ENCODE peak calls at places on chromosomes 11 and 22, in nine cellular contexts. O is HCT116, H is mammary epithelial cell, W is PC-9, Y is astrocyte, R is MM.1S, G is PC-3, F is DND-41, N is OCI-LY7. L is an unnamed sample.

GRCh38 chr11:121367434-121367833 is 74.9 kb downstream of the SC5D start:
- DNase-seq in F (peak; percentile 67), R (peak; percentile 81), O (no peak), G (no peak), W (no peak), N (peak; percentile 95), H (peak; percentile 4), Y (no peak), L (peak; percentile 97)

GRCh38 chr22:20424553-20424936 is 13.1 kb downstream of the SCARF2 start:
- DNase-seq in G (no peak), W (no peak), Y (no peak), O (no peak), N (no peak), R (no peak), H (no peak), F (no peak), L (no peak)

GRCh38 chr11:121018746-121019145 is 5.2 kb upstream of the TBCEL start:
- DNase-seq in N (no peak), G (no peak), O (no peak), W (peak; percentile 8), F (no peak), Y (no peak), R (no peak), H (no peak), L (no peak)

GRCh38 chr11:104094576-104094975 is 58.1 kb downstream of the DDI1 start:
- DNase-seq in H (no peak), N (no peak), R (no peak), Y (peak; percentile 60), F (no peak), O (no peak), W (no peak), G (no peak), L (peak; percentile 72)

GRCh38 chr11:12502950-12503579 is 125.7 kb downstream of the PARVA start:
- DNase-seq in W (no peak), R (no peak), G (peak; percentile 20), H (no peak), Y (peak; percentile 32), F (no peak), O (no peak), N (no peak), L (no peak)

GRCh38 chr11:12224537-12224893 is 114.1 kb downstream of the MICAL2 start:
- DNase-seq in F (peak; percentile 96), Y (peak; percentile 96), W (peak; percentile 79), G (peak; percentile 87), O (no peak), R (peak; percentile 90), N (no peak), H (peak; percentile 87), L (no peak)

GRCh38 chr11:88398372-88399140 is 61.0 kb upstream of the CTSC start:
- DNase-seq in G (peak; percentile 94), R (no peak), Y (peak; percentile 71), W (peak; percentile 90), O (peak; percentile 12), H (peak; percentile 94), N (no peak), F (no peak), L (no peak)

GRCh38 chr11:94224078-94224477 is 80.3 kb upstream of the IZUMO1R start:
- DNase-seq in G (no peak), H (no peak), N (no peak), O (no peak), F (no peak), R (no peak), Y (no peak), W (no peak), L (no peak)

GRCh38 chr11:112856591-112856990 is 104.6 kb upstream of the NCAM1 start:
- DNase-seq in H (peak; percentile 43), O (no peak), Y (no peak), G (no peak), R (no peak), N (no peak), F (no peak), W (no peak), L (no peak)

GRCh38 chr22:44452531-44453420 is 45.3 kb downstream of the RTL6 start:
- DNase-seq in H (no peak), G (no peak), R (no peak), W (no peak), Y (no peak), N (no peak), O (no peak), F (no peak), L (no peak)

GRCh38 chr22:37419916-37420655 is 7.2 kb downstream of the ELFN2 start:
- DNase-seq in F (no peak), O (no peak), H (peak; percentile 41), G (peak; percentile 53), R (peak; percentile 12), Y (peak; percentile 14), W (peak; percentile 64), N (no peak), L (no peak)

GRCh38 chr11:35009191-35009940 is 92.9 kb downstream of the PDHX start:
- DNase-seq in H (peak; percentile 93), Y (peak; percentile 82), G (peak; percentile 95), O (peak; percentile 96), F (no peak), N (no peak), W (peak; percentile 100), R (no peak), L (no peak)

GRCh38 chr11:57476223-57476882 is 16.0 kb downstream of the RTN4RL2 start:
- DNase-seq in N (no peak), W (no peak), O (no peak), F (no peak), H (peak; percentile 40), G (peak; percentile 43), R (peak; percentile 35), Y (no peak), L (no peak)

GRCh38 chr22:47623740-47624103 is 861.3 kb downstream of the TBC1D22A start:
- DNase-seq in F (no peak), R (no peak), G (no peak), O (no peak), N (no peak), W (no peak), H (no peak), Y (no peak), L (no peak)

GRCh38 chr22:47622541-47622940 is 860.1 kb downstream of the TBC1D22A start:
- DNase-seq in N (no peak), W (no peak), H (no peak), Y (no peak), R (no peak), O (no peak), F (no peak), G (no peak), L (no peak)

GRCh38 chr22:47625013-47625385 is 862.5 kb downstream of the TBC1D22A start:
- DNase-seq in F (no peak), N (no peak), Y (no peak), H (no peak), O (no peak), G (no peak), R (no peak), W (no peak), L (no peak)

GRCh38 chr22:47624277-47625012 is 862.0 kb downstream of the TBC1D22A start:
- DNase-seq in W (no peak), N (no peak), H (no peak), G (no peak), Y (no peak), O (no peak), R (no peak), F (no peak), L (no peak)

GRCh38 chr22:47623056-47623739 is 860.7 kb downstream of the TBC1D22A start:
- DNase-seq in G (no peak), O (no peak), R (no peak), W (no peak), H (no peak), F (no peak), N (no peak), Y (no peak), L (no peak)
- H3K9me3 ChIP-seq in G (no peaks in the 10 kb centered on the region), O (peaks cover 2% of the 10 kb centered on the region), R (no peaks in the 10 kb centered on the region), W (no peaks in the 10 kb centered on the region), H (peaks cover 79% of the 10 kb centered on the region), F (no peaks in the 10 kb centered on the region), N (no peaks in the 10 kb centered on the region), Y (peaks cover 17% of the 10 kb centered on the region), L (no peaks in the 10 kb centered on the region)

DNA sequence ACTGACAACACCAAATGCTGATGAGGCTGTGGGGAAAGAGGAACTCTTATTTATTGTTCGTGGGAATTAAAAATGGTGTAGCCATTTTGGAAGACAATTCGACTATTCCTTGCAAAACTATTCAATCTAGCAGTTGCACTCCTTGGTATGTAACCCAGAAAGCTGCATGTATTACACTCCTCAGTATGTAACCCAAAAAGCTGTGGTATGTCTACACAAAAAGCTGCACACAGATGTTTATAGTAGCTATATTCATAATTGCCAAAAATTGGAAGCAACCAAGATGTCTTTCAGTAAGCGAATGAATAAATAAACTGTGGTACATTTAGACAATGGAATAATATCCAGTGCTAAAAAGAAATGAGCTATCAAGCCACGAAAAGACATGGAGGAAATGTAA is 4.9 kb downstream of the NNMT start:
- DNase-seq in G (no peak), F (no peak), O (no peak), H (no peak), W (no peak), Y (no peak), R (no peak), N (no peak), L (no peak)
- H3K4me3 ChIP-seq in G (no peak overlapping the region), F (no peak overlapping the region), O (no peak overlapping the region), H (no peak overlapping the region), W (no peak overlapping the region), Y (peak overlapping the region; percentile 15), R (no peak overlapping the region), N (no peak overlapping the region), L (no peak overlapping the region)

GRCh38 chr11:63663809-63664208 is 7.4 kb downstream of the ATL3 start:
- DNase-seq in N (no peak), H (peak; percentile 69), Y (peak; percentile 74), R (no peak), F (no peak), O (no peak), G (peak; percentile 86), W (peak; percentile 67), L (no peak)
- H4K20me1 ChIP-seq in N (peaks cover 11% of the 10 kb centered on the region), H (no peaks in the 10 kb centered on the region), Y (peaks cover 73% of the 10 kb centered on the region), R (peaks cover 9% of the 10 kb centered on the region), F (peaks cover 84% of the 10 kb centered on the region), O (no peaks in the 10 kb centered on the region), G (peaks cover 4% of the 10 kb centered on the region), W (peaks cover 16% of the 10 kb centered on the region), L (no peaks in the 10 kb centered on the region)

DNA sequence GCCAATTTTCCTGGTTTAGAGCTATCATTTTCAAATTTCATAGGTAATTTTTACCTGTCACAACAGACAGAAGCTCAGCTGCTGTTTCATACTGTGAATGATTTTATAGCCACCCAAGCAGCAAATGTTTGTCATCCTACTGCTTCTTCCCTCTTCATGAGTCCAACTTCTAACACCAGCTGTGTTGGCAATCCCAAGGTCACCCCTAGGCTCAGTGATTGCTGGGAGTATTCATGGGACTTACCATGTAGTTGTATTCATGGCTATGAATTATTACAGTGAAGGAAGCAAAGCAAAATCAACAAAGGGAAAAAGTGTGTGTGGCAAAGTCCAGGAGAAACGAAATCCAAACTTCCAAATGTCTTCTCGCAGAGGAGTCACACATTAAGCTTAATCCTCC is 28.5 kb downstream of the CUL5 start:
- DNase-seq in W (no peak), R (no peak), H (no peak), Y (no peak), N (no peak), G (no peak), O (no peak), F (no peak), L (no peak)
- H3K9me3 ChIP-seq in W (no peaks in the 10 kb centered on the region), R (no peaks in the 10 kb centered on the region), H (no peaks in the 10 kb centered on the region), Y (no peaks in the 10 kb centered on the region), N (no peaks in the 10 kb centered on the region), G (no peaks in the 10 kb centered on the region), O (no peaks in the 10 kb centered on the region), F (no peaks in the 10 kb centered on the region), L (no peaks in the 10 kb centered on the region)